ENCODE peak calls at places on chromosomes 13 and 19, in five cellular contexts. Q is psoas muscle; S is neural progenitor cell; F is OCI-LY7; U is CD4-positive, alpha-beta memory T cell. N is an unnamed sample.

GRCh38 chr13:32033744-32034143 is 2.2 kb downstream of the FRY start:
- DNase-seq in Q (no peak), F (no peak), S (no peak), U (no peak), N (no peak)

GRCh38 chr19:13980340-13980739 is 25.8 kb downstream of the RFX1 start:
- DNase-seq in F (no peak), U (no peak), S (no peak), Q (no peak), N (no peak)

GRCh38 chr19:19418548-19419260 is 13.2 kb downstream of the GATAD2A start:
- DNase-seq in F (no peak), Q (no peak), U (no peak), S (no peak), N (no peak)

GRCh38 chr19:4815426-4816387 is 15.8 kb downstream of the TICAM1 start:
- DNase-seq in Q (peak), U (peak), F (peak), S (peak), N (peak)

GRCh38 chr13:91017669-91018053 is 329.8 kb upstream of the MIR17HG start:
- DNase-seq in U (no peak), F (no peak), S (no peak), Q (no peak), N (no peak)

GRCh38 chr19:10007811-10008211 is 2.5 kb downstream of the COL5A3 start:
- DNase-seq in Q (peak), F (no peak), U (no peak), S (no peak), N (no peak)

GRCh38 chr13:102440259-102440936 is 38.5 kb upstream of the FGF14 start:
- DNase-seq in Q (no peak), F (peak), U (no peak), S (no peak), N (no peak)

GRCh38 chr13:101398191-101398590 is 18.1 kb downstream of the NALCN start:
- DNase-seq in S (no peak), Q (no peak), F (no peak), U (no peak), N (no peak)

GRCh38 chr19:38556521-38557174 is 61.1 kb downstream of the MAP4K1 start:
- DNase-seq in F (peak), S (no peak), Q (peak), U (no peak), N (no peak)

GRCh38 chr13:20608438-20609020 is 41.6 kb downstream of the IFT88 start:
- DNase-seq in S (no peak), F (no peak), Q (no peak), U (no peak), N (no peak)

GRCh38 chr13:50085063-50085462 is 69.8 kb downstream of the KCNRG start:
- DNase-seq in U (no peak), S (peak), Q (no peak), F (peak), N (no peak)

GRCh38 chr19:32287811-32288227 is 57.6 kb upstream of the ZNF507 start:
- DNase-seq in Q (peak), U (no peak), F (peak), S (peak), N (peak)

DNA sequence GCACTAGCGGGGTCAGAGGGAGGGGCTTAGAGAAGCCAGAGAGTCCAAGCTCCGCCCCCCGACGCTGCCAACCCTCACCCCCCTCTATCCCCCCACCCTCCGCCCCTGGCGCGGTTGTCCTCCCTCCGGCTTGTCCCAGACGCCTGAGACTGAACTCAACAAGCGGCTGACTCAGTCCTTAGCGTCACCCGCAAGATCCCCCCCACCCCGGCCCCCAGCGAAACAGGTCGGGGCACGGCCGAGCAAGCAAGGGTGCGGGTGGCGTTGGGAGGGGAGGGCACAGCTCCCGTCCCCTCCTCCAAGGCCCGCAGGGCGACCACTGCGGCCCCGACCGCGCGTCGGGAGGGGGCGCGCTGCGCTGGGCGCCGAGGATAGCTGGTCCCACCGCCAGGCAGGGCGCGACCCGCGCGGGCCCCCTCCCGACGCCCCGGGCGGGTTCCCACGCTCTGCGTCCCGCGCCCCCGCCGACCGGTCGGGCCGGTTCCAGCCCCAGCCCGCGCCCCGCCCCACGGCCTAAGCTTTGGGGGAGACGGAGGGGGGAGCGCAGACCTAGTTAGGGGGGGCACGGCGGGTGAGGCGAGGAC is 5.3 kb downstream of the NOTCH3 start:
- DNase-seq in U (no peak), F (no peak), S (peak), Q (peak), N (no peak)
- H3K27ac ChIP-seq in U (no peak), F (no peak), S (no peak), Q (peak), N (no peak)

GRCh38 chr13:112657850-112658445 is 31.9 kb upstream of the ATP11A start:
- DNase-seq in U (no peak), Q (no peak), S (no peak), F (no peak), N (no peak)
- H3K27ac ChIP-seq in U (no peak), Q (no peak), S (no peak), F (no peak), N (no peak)

GRCh38 chr13:97233499-97233898 is 11.4 kb downstream of the MBNL2 start:
- DNase-seq in U (no peak), F (no peak), Q (no peak), S (peak), N (no peak)

GRCh38 chr13:97231832-97232201 is 9.7 kb downstream of the MBNL2 start:
- DNase-seq in F (no peak), S (no peak), Q (no peak), U (no peak), N (no peak)

GRCh38 chr13:97229699-97230098 is 7.6 kb downstream of the MBNL2 start:
- DNase-seq in U (no peak), F (no peak), S (no peak), Q (no peak), N (no peak)

GRCh38 chr13:97228850-97229521 is 6.9 kb downstream of the MBNL2 start:
- DNase-seq in S (no peak), F (no peak), U (no peak), Q (no peak), N (no peak)

DNA sequence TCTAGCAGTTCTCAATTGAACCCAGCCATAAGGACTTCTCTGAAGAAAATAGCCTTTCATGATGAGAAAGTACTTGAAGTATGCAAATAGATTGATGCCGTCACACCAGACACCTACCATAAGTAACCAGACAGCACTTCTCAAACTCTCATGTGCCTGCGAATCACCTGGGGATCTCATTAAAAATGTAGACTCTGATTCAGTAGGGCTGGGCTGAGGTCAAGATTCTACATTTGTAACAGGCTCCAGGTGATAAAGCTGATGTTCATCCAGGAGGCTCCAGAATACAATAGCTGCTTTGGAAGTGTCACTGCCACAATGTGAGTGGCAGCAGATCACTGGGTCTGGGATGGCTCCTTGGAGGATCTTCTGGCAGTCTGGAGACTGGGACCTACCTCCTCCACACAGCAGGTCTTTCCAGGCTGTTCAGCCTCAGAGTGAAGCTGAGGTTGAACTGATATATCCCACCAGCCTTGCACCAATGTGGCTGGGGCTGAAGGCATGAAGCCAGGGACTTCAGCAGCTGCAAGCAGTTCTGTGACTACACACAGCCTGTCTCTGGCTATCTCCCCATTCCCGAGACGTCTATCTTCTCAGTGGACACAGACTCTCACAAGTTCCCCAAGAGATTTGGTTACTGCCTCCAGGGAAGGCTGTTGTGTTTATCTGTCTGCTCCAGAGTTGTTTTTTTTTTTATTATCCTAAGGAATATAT is 9.1 kb downstream of the MBNL2 start:
- DNase-seq in F (no peak), U (no peak), S (no peak), Q (no peak), N (no peak)
- H3K27ac ChIP-seq in F (no peak), U (no peak), S (no peak), Q (peak), N (peak)

DNA sequence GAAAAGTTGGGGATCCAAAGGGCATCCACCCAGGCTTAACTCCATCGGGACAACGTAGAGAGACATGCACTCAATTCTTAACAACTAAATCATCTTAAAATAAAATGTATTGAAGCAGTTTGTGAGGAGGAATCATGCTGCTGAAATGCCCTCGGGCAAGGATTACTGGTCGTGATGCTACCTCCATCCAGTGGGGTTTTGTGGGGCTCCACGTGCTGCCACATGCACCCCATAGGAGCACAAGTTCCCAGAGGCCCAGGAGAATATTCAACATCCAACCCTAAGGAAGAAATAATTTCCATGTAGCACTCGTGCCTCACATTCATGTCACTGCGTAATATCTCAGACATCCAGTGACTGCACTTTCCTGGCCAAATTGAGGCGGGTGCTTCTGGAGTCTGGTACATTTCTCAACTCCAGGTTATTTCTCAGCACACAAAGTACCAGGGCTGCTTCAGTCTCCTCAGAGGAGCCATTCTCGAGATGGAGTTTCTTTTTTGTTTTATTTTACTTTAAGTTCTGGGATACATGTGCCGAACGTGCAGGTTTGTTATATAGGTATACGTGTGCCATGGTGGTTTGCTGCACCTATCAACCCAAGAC is 429.8 kb downstream of the FOXO1 start:
- DNase-seq in F (no peak), S (no peak), Q (peak), U (no peak), N (no peak)
- H3K27ac ChIP-seq in F (no peak), S (no peak), Q (peak), U (no peak), N (no peak)

GRCh38 chr19:44754743-44755066 is 6.2 kb downstream of the BCL3 start:
- DNase-seq in U (peak), Q (no peak), S (no peak), F (no peak), N (no peak)
- H3K27ac ChIP-seq in U (peak), Q (peak), S (no peak), F (peak), N (no peak)

GRCh38 chr19:44822670-44823372 is 13.9 kb downstream of the BCAM start:
- DNase-seq in U (no peak), F (no peak), S (peak), Q (no peak), N (no peak)
- H3K27ac ChIP-seq in U (no peak), F (no peak), S (no peak), Q (no peak), N (no peak)

GRCh38 chr19:41376998-41377365 is 649 bp downstream of the TMEM91 start:
- DNase-seq in F (no peak), S (no peak), Q (no peak), U (no peak), N (no peak)
- H3K27ac ChIP-seq in F (no peak), S (no peak), Q (no peak), U (peak), N (no peak)

DNA sequence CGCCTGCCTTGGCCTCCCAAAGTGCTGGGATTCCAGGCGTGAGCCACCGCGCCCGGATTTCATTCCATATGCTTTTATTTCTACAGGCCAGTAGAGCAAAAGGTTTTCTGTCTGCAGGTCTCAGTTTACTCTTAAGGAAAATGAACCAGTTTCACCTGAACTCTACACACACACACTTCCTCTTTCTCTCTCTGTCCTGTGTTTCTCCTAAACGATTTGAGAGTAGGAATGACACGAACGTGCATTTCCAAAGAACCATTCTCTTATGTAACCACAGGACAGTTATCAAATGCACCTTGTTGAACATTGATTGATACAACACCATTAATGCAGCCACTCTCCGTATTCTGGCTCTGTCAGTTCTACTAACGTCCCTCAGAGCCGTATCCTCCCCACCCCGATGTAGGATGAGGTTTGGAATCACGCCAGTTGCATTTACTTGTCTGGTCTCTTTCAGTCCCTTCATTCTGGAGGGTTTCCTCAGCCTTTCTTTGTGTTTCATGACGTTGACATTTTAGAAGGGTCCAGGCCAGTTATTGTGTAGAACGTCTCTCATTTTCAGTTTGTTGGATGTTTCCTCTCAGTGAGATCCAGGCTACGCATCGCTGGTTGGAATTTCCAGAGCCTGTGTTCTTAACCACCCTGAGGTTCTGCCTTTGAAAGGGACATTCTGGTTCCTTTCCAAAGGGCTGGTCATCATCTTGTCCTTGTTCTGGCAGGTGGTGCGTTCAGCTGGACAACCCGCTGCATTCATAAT is 36.0 kb downstream of the BICRA start:
- DNase-seq in S (no peak), F (no peak), Q (peak), U (no peak), N (no peak)
- H3K27ac ChIP-seq in S (no peak), F (no peak), Q (peak), U (no peak), N (peak)

DNA sequence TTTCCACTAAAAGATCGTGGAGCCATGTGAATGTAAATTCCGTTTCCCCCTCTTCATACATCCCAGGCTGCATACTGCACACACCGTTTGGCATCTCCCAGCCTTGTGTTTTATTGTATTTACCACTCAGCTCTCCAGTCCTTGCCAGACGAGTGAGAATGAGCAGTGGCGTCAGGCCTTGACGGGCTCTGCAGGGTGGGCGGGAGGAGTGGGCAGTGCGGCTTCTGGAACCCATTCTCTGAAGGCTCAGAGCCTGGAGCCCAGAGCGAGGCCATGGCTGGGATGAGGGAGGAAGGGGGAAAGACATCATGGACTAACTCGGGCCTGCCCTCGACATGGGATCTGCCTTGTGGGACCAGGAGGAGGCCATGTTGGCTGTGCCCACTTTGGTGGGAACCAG is 25.1 kb downstream of the BICRA start:
- DNase-seq in Q (no peak), F (no peak), U (no peak), S (no peak), N (no peak)
- H3K27ac ChIP-seq in Q (peak), F (no peak), U (no peak), S (peak), N (no peak)

GRCh38 chr13:75250526-75251183 is 231.3 kb downstream of the TBC1D4 start:
- DNase-seq in Q (no peak), S (no peak), U (no peak), F (no peak), N (no peak)
- H3K27ac ChIP-seq in Q (no peak), S (no peak), U (no peak), F (no peak), N (no peak)

N was measured in substantia nigra.